ENCODE peak calls at places on chromosomes 12 and 14, in ten cellular contexts. V, T, U, O, W, N, Q, Y, D and L are unnamed samples.

GRCh38 chr14:87067597-87067996 is 925.4 kb downstream of the GALC start:
- DNase-seq in V (no peak), T (no peak), U (no peak), O (no peak), W (no peak), N (no peak), Q (no peak), Y (no peak), D (no peak), L (no peak)

GRCh38 chr12:65504417-65504816 is 225.9 kb downstream of the MSRB3 start:
- DNase-seq in V (no peak), T (no peak), U (no peak), O (no peak), W (no peak), N (no peak), Q (no peak), Y (no peak), D (no peak), L (no peak)

GRCh38 chr12:8949525-8950286 is at the start of gene M6PR:
- DNase-seq in V (peak), T (peak), U (peak), O (peak), W (peak), N (peak), Q (peak), Y (peak), D (peak), L (peak)

GRCh38 chr12:130989391-130989790 is 35.7 kb downstream of the ADGRD1 start:
- DNase-seq in V (no peak), T (no peak), U (no peak), O (no peak), W (no peak), N (no peak), Q (no peak), Y (no peak), D (no peak), L (no peak)

GRCh38 chr12:89730060-89730459 is 21.4 kb upstream of the ATP2B1 start:
- DNase-seq in V (no peak), T (no peak), U (no peak), O (no peak), W (no peak), N (no peak), Q (no peak), Y (no peak), D (no peak), L (no peak)

GRCh38 chr12:1794440-1795090 is 25.8 kb upstream of the LRTM2 start:
- DNase-seq in V (no peak), T (no peak), U (no peak), O (no peak), W (no peak), N (no peak), Q (no peak), Y (no peak), D (peak), L (no peak)

GRCh38 chr14:70061108-70061507 is 127.6 kb downstream of the SLC8A3 start:
- DNase-seq in V (no peak), T (no peak), U (no peak), O (no peak), W (no peak), N (no peak), Q (no peak), Y (no peak), D (no peak), L (no peak)

GRCh38 chr14:27390130-27390529 is 792.3 kb upstream of the NOVA1 start:
- DNase-seq in V (no peak), T (no peak), U (no peak), O (no peak), W (no peak), N (no peak), Q (no peak), Y (no peak), D (no peak), L (no peak)

GRCh38 chr12:68667896-68668295 is 18.9 kb upstream of the NUP107 start:
- DNase-seq in V (no peak), T (no peak), U (no peak), O (no peak), W (no peak), N (no peak), Q (no peak), Y (no peak), D (no peak), L (no peak)

GRCh38 chr12:49649445-49649844 is 26.1 kb downstream of the PRPF40B start:
- DNase-seq in V (no peak), T (no peak), U (no peak), O (no peak), W (no peak), N (no peak), Q (no peak), Y (no peak), D (no peak), L (no peak)

GRCh38 chr12:67592228-67593011 is 56.1 kb upstream of the DYRK2 start:
- DNase-seq in V (no peak), T (no peak), U (no peak), O (no peak), W (no peak), N (peak), Q (peak), Y (no peak), D (no peak), L (no peak)

GRCh38 chr12:59938190-59938962 is 342.5 kb downstream of the SLC16A7 start:
- DNase-seq in V (no peak), T (no peak), U (no peak), O (no peak), W (no peak), N (no peak), Q (no peak), Y (no peak), D (no peak), L (no peak)

GRCh38 chr12:49904601-49905000 is 901 bp upstream of the FAIM2 start:
- DNase-seq in V (no peak), T (no peak), U (no peak), O (no peak), W (no peak), N (no peak), Q (no peak), Y (no peak), D (peak), L (no peak)

GRCh38 chr12:119229837-119230236 is 51.1 kb downstream of the HSPB8 start:
- DNase-seq in V (no peak), T (peak), U (peak), O (no peak), W (no peak), N (peak), Q (peak), Y (peak), D (peak), L (peak)

GRCh38 chr12:119742700-119743099 is 74.8 kb downstream of the PRKAB1 start:
- DNase-seq in V (no peak), T (no peak), U (no peak), O (no peak), W (no peak), N (no peak), Q (no peak), Y (no peak), D (no peak), L (peak)

GRCh38 chr12:49200882-49201594 is 12.2 kb upstream of the TUBA1A start:
- DNase-seq in V (no peak), T (no peak), U (no peak), O (no peak), W (no peak), N (peak), Q (peak), Y (no peak), D (no peak), L (no peak)

GRCh38 chr12:122834229-122834920 is 882 bp upstream of the HIP1R start:
- DNase-seq in V (no peak), T (peak), U (peak), O (no peak), W (no peak), N (peak), Q (peak), Y (no peak), D (peak), L (peak)

GRCh38 chr14:22780105-22780679 is 13.7 kb downstream of the OXA1L start:
- DNase-seq in V (no peak), T (no peak), U (no peak), O (no peak), W (no peak), N (peak), Q (no peak), Y (no peak), D (no peak), L (no peak)

GRCh38 chr12:52949413-52950331 is 754 bp downstream of the KRT18 start:
- DNase-seq in V (no peak), T (no peak), U (no peak), O (no peak), W (no peak), N (peak), Q (peak), Y (no peak), D (no peak), L (no peak)

GRCh38 chr12:84727964-84728363 is 184.6 kb downstream of the SLC6A15 start:
- DNase-seq in V (no peak), T (no peak), U (peak), O (no peak), W (no peak), N (peak), Q (no peak), Y (no peak), D (no peak), L (no peak)

GRCh38 chr12:3117144-3117581 is 40.0 kb downstream of the TSPAN9 start:
- DNase-seq in V (no peak), T (no peak), U (no peak), O (no peak), W (no peak), N (peak), Q (peak), Y (no peak), D (no peak), L (no peak)

GRCh38 chr12:78181544-78182162 is 351.0 kb downstream of the NAV3 start:
- DNase-seq in V (no peak), T (no peak), U (peak), O (no peak), W (no peak), N (peak), Q (peak), Y (no peak), D (no peak), L (no peak)

GRCh38 chr12:47078733-47079364 is 572 bp upstream of the PCED1B start:
- DNase-seq in V (no peak), T (no peak), U (peak), O (peak), W (no peak), N (no peak), Q (no peak), Y (no peak), D (peak), L (no peak)

GRCh38 chr12:10190558-10191388 is 11.9 kb downstream of the TMEM52B start:
- DNase-seq in V (no peak), T (no peak), U (peak), O (peak), W (no peak), N (peak), Q (peak), Y (peak), D (peak), L (peak)

GRCh38 chr12:109560867-109561710 is 12.2 kb downstream of the MMAB start:
- DNase-seq in V (no peak), T (no peak), U (no peak), O (no peak), W (no peak), N (no peak), Q (no peak), Y (no peak), D (peak), L (no peak)

GRCh38 chr12:131349397-131350127 is 361.3 kb upstream of the SFSWAP start:
- DNase-seq in V (no peak), T (no peak), U (no peak), O (no peak), W (no peak), N (no peak), Q (no peak), Y (no peak), D (no peak), L (no peak)

GRCh38 chr12:115828151-115828550 is 449.3 kb downstream of the MED13L start:
- DNase-seq in V (no peak), T (no peak), U (no peak), O (no peak), W (no peak), N (no peak), Q (no peak), Y (no peak), D (no peak), L (no peak)

GRCh38 chr12:124554429-124555029 is 12.9 kb downstream of the NCOR2 start:
- DNase-seq in V (no peak), T (no peak), U (no peak), O (no peak), W (no peak), N (no peak), Q (no peak), Y (no peak), D (no peak), L (no peak)

GRCh38 chr12:86193931-86194330 is 62.3 kb downstream of the MGAT4C start:
- DNase-seq in V (no peak), T (no peak), U (no peak), O (no peak), W (no peak), N (peak), Q (peak), Y (no peak), D (no peak), L (no peak)

GRCh38 chr12:53844989-53845836 is 93.4 kb upstream of the HOXC13 start:
- DNase-seq in V (no peak), T (no peak), U (no peak), O (no peak), W (no peak), N (peak), Q (no peak), Y (no peak), D (no peak), L (no peak)

GRCh38 chr12:57713209-57713608 is 19.3 kb downstream of the OS9 start:
- DNase-seq in V (no peak), T (no peak), U (no peak), O (no peak), W (no peak), N (no peak), Q (no peak), Y (no peak), D (no peak), L (no peak)

GRCh38 chr12:94722664-94723063 is 72.3 kb upstream of the TMCC3 start:
- DNase-seq in V (no peak), T (no peak), U (no peak), O (no peak), W (no peak), N (no peak), Q (peak), Y (no peak), D (no peak), L (no peak)

GRCh38 chr12:2233034-2233433 is 180.2 kb downstream of the CACNA1C start:
- DNase-seq in V (no peak), T (no peak), U (no peak), O (no peak), W (no peak), N (no peak), Q (peak), Y (no peak), D (no peak), L (no peak)